ENCODE peak calls at places on chromosome 11, in four cellular contexts. A is breast epithelium; F is kidney tubule cell; I is naive thymus-derived CD4-positive, alpha-beta T cell. K is an unnamed sample.

GRCh38 chr11:131934006-131934405 is 563.6 kb downstream of the NTM start:
- DNase-seq in I (no peak), A (no peak), F (no peak), K (no peak)

GRCh38 chr11:132858203-132858602 is 674.1 kb downstream of the OPCML start:
- DNase-seq in I (no peak), F (peak), A (no peak), K (no peak)

GRCh38 chr11:100942016-100942415 is 187.6 kb downstream of the PGR start:
- DNase-seq in I (no peak), A (peak), F (no peak), K (no peak)

GRCh38 chr11:96338910-96339703 is 3.9 kb downstream of the MAML2 start:
- DNase-seq in I (no peak), F (peak), A (no peak), K (no peak)

GRCh38 chr11:64831411-64831891 is 13.0 kb downstream of the CDC42BPG start:
- DNase-seq in F (no peak), I (no peak), A (no peak), K (no peak)

GRCh38 chr11:113240389-113240788 is 74.0 kb upstream of the TTC12 start:
- DNase-seq in A (no peak), I (no peak), F (no peak), K (no peak)

GRCh38 chr11:118171274-118172062 is 5.0 kb downstream of the SCN2B start:
- DNase-seq in A (peak), I (peak), F (peak), K (peak)

GRCh38 chr11:643849-644738 is 7.0 kb downstream of the DRD4 start:
- DNase-seq in F (no peak), A (no peak), I (no peak), K (no peak)

GRCh38 chr11:126731526-126731925 is 269.0 kb downstream of the KIRREL3 start:
- DNase-seq in A (no peak), F (no peak), I (no peak), K (no peak)

GRCh38 chr11:113401718-113402117 is 14.1 kb downstream of the ANKK1 start:
- DNase-seq in A (peak), I (no peak), F (peak), K (no peak)

GRCh38 chr11:46513934-46514342 is 79.9 kb downstream of the AMBRA1 start:
- DNase-seq in I (no peak), A (no peak), F (peak), K (no peak)